ENCODE peak calls at places on chromosomes 11 and 22, in nine cellular contexts. L, Q, X, H, A, O, Y, G and F are unnamed samples.

GRCh38 chr11:117730256-117730800 is 66.7 kb downstream of the DSCAML1 start:
- DNase-seq in O (peak; percentile 2), A (no peak), X (no peak), G (no peak), H (no peak), Y (no peak), L (no peak), Q (no peak), F (no peak)

GRCh38 chr11:70176940-70177689 is 26.0 kb upstream of the FADD start:
- DNase-seq in L (no peak), H (peak; percentile 39), Y (peak; percentile 92), A (peak; percentile 60), Q (peak; percentile 41), X (no peak), O (peak; percentile 82), G (no peak), F (peak; percentile 27)

GRCh38 chr11:84870486-84870885 is 756.7 kb downstream of the DLG2 start:
- DNase-seq in G (no peak), L (no peak), Q (no peak), A (no peak), X (no peak), Y (no peak), H (no peak), O (no peak), F (no peak)

GRCh38 chr11:75212463-75212862 is 28.1 kb upstream of the TPBGL start:
- DNase-seq in Y (no peak), H (no peak), Q (no peak), A (no peak), L (no peak), G (no peak), X (no peak), O (no peak), F (no peak)

GRCh38 chr11:92130432-92130831 is 94.2 kb upstream of the FAT3 start:
- DNase-seq in H (no peak), Y (no peak), G (no peak), Q (no peak), L (no peak), O (no peak), A (no peak), X (peak; percentile 61), F (peak; percentile 57)

GRCh38 chr11:131468565-131468964 is 98.2 kb downstream of the NTM start:
- DNase-seq in X (no peak), G (no peak), L (no peak), Q (no peak), O (no peak), A (no peak), H (no peak), Y (no peak), F (no peak)

GRCh38 chr11:121887564-121887963 is 228.5 kb downstream of the BLID start:
- DNase-seq in A (no peak), O (no peak), L (no peak), X (no peak), H (no peak), Y (no peak), G (no peak), Q (no peak), F (peak; percentile 5)

GRCh38 chr11:82986491-82986890 is 85.0 kb downstream of the DDIAS start:
- DNase-seq in X (no peak), O (no peak), Q (no peak), L (no peak), A (no peak), H (no peak), G (no peak), Y (no peak), F (no peak)

GRCh38 chr11:34480339-34480738 is 33.3 kb downstream of the ELF5 start:
- DNase-seq in O (no peak), G (no peak), Y (no peak), L (no peak), A (no peak), H (no peak), Q (no peak), X (peak; percentile 36), F (no peak)

GRCh38 chr11:45994421-45995341 is 72.2 kb downstream of the LARGE2 start:
- DNase-seq in H (no peak), Y (no peak), A (no peak), G (no peak), L (no peak), Q (no peak), X (no peak), O (no peak), F (peak; percentile 87)

GRCh38 chr22:38202437-38203089 is 769 bp downstream of the MAFF start:
- DNase-seq in Q (peak; percentile 67), G (peak; percentile 93), O (peak; percentile 93), Y (no peak), A (peak; percentile 92), L (no peak), X (peak; percentile 76), H (peak; percentile 94), F (peak; percentile 78)

GRCh38 chr11:37788141-37788877 is 1190.3 kb upstream of the RAG2 start:
- DNase-seq in Q (no peak), L (no peak), X (peak; percentile 96), H (no peak), O (no peak), Y (no peak), G (no peak), A (no peak), F (no peak)

DNA sequence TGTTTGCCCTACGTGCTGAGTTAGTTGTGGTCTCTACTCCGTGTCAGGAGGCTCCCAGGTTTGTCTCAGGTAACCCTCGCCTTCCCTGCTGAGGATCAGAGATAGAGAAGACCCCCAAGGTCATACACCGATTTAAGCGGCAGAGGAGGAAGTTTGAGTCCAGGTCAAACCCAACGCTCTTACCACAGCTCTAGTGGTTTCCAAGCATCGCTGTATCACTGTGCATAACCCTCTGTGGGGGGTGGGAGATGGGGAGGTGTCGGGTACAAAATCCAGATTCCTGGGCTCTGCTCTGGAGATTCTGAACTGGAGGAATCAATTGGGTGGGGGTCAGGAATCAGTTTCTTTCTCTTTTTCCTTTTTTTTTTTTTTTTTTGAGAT is 627 bp downstream of the DNAJC4 start:
- DNase-seq in X (no peak), H (no peak), G (no peak), Q (peak; percentile 46), A (no peak), Y (no peak), L (no peak), O (no peak), F (no peak)
- H3K4me1 ChIP-seq in X (peaks cover 43% of the 10 kb centered on the region), H (peaks cover 77% of the 10 kb centered on the region), G (no peaks in the 10 kb centered on the region), Q (peaks cover 54% of the 10 kb centered on the region), A (peaks cover 69% of the 10 kb centered on the region), Y (peaks cover 46% of the 10 kb centered on the region), L (peaks cover 40% of the 10 kb centered on the region), O (peaks cover 53% of the 10 kb centered on the region), F (peaks cover 17% of the 10 kb centered on the region)

GRCh38 chr11:35799655-35800054 is 137.1 kb downstream of the TRIM44 start:
- DNase-seq in L (no peak), O (no peak), X (no peak), H (no peak), G (no peak), Q (no peak), A (no peak), Y (no peak), F (no peak)
- TF ChIP-seq CTCF in L (no peak), O (no peak), X (peak; percentile 25), H (no peak), G (no peak), Q (no peak), A (no peak), Y (no peak), F (peak; percentile 7)

GRCh38 chr22:45488764-45489370 is 13.8 kb upstream of the FBLN1 start:
- DNase-seq in X (no peak), G (no peak), A (no peak), Q (no peak), H (no peak), L (no peak), O (no peak), Y (no peak), F (no peak)
- H3K9me3 ChIP-seq in X (peaks cover 3% of the 10 kb centered on the region), G (no peaks in the 10 kb centered on the region), A (no peaks in the 10 kb centered on the region), Q (no peaks in the 10 kb centered on the region), H (no peaks in the 10 kb centered on the region), L (no peaks in the 10 kb centered on the region), O (no peaks in the 10 kb centered on the region), Y (peaks cover 18% of the 10 kb centered on the region), F (no peaks in the 10 kb centered on the region)

DNA sequence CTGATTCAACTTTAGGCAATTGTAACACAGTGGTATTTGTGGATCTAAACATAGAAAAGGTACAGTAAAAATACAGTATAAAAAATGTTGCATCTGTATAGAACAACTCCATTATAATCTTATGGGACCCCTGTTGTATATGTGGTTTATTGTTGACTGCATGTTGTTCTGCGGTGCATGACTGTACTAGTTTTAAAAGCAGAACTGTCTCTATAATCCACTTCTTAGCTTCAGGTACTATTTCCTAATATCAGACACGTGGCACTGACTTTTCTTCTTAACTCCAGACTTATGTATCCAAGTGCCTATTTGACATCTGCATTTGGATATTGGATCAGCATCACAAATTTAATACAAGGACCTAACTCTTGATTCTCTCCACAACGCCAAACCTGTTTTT is 41.1 kb downstream of the PACS1 start:
- DNase-seq in G (no peak), H (no peak), A (no peak), Y (no peak), Q (peak; percentile 32), O (no peak), X (no peak), L (no peak), F (no peak)
- H3K4me1 ChIP-seq in G (no peaks in the 10 kb centered on the region), H (peaks cover 46% of the 10 kb centered on the region), A (peaks cover 56% of the 10 kb centered on the region), Y (peaks cover 95% of the 10 kb centered on the region), Q (peaks cover 54% of the 10 kb centered on the region), O (peaks cover 51% of the 10 kb centered on the region), X (peaks cover 29% of the 10 kb centered on the region), L (peaks cover 70% of the 10 kb centered on the region), F (peaks cover 22% of the 10 kb centered on the region)

GRCh38 chr22:19788661-19789225 is 28.2 kb downstream of the TBX1 start:
- DNase-seq in H (no peak), Y (no peak), X (no peak), O (peak; percentile 63), G (no peak), Q (no peak), L (no peak), A (peak; percentile 43), F (no peak)

GRCh38 chr22:19786959-19787848 is 26.6 kb downstream of the TBX1 start:
- DNase-seq in L (no peak), O (peak; percentile 56), H (no peak), X (no peak), A (peak; percentile 41), Q (no peak), Y (no peak), G (no peak), F (no peak)

GRCh38 chr22:19786264-19786585 is 25.6 kb downstream of the TBX1 start:
- DNase-seq in Q (no peak), Y (no peak), O (peak; percentile 54), G (no peak), L (no peak), H (no peak), X (no peak), A (peak; percentile 39), F (no peak)

GRCh38 chr22:19789406-19789805 is 28.8 kb downstream of the TBX1 start:
- DNase-seq in Q (no peak), G (no peak), X (no peak), Y (no peak), H (no peak), O (peak; percentile 36), L (no peak), A (peak; percentile 39), F (no peak)

DNA sequence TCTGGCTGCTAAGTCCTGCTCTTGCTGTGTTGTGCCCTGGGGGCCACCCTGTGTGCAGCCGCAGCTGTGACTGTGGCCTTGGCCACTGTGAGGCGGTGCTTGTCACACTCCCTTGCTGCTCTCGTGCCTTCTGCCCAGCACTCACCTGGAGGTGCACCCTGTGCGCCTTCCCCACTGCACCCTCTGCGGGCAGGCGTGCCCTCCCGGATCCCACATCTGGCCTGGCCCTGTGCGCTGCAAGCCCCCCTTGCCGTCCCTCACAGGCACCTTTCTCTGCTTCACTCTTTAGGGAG is 27.2 kb downstream of the TBX1 start:
- DNase-seq in Y (no peak), A (peak; percentile 30), Q (no peak), O (peak; percentile 64), L (no peak), X (no peak), G (no peak), H (no peak), F (no peak)
- TF ChIP-seq CTCF in Y (no peak), A (no peak), Q (no peak), O (no peak), L (no peak), X (no peak), G (no peak), H (no peak), F (no peak)